ENCODE peak calls at places on chromosomes 4 and X, in five cellular contexts. E is H1, T is A549, P is K562, L is HepG2. M is an unnamed sample.

GRCh38 chr4:74777531-74777930 is 16.8 kb downstream of the BTC start:
- DNase-seq in E (no peak), T (no peak), P (no peak), L (no peak), M (no peak)

GRCh38 chrX:19630228-19630627 is 114.9 kb upstream of the MAP3K15 start:
- DNase-seq in E (no peak), T (no peak), P (no peak), L (no peak), M (no peak)

GRCh38 chr4:15779336-15779735 is 1.2 kb downstream of the CD38 start:
- DNase-seq in E (no peak), T (peak; percentile 75), P (no peak), L (peak; percentile 46), M (peak; percentile 53)

GRCh38 chr4:73021634-73022033 is 47.9 kb downstream of the COX18 start:
- DNase-seq in E (no peak), T (peak; percentile 53), P (peak; percentile 47), L (peak; percentile 24), M (peak; percentile 31)

GRCh38 chrX:131747173-131747572 is 203.3 kb downstream of the OR13H1 start:
- DNase-seq in E (no peak), T (peak; percentile 95), P (no peak), L (no peak), M (peak; percentile 90)

GRCh38 chr4:153655928-153656327 is 28.2 kb upstream of the TLR2 start:
- DNase-seq in E (no peak), T (no peak), P (no peak), L (no peak), M (no peak)

GRCh38 chrX:17725176-17725575 is 12.1 kb upstream of the SCML1 start:
- DNase-seq in E (no peak), T (no peak), P (no peak), L (peak; percentile 51), M (no peak)

GRCh38 chr4:2486981-2487380 is 18.1 kb downstream of the RNF4 start:
- DNase-seq in E (no peak), T (no peak), P (no peak), L (no peak), M (no peak)

GRCh38 chr4:180665481-180665880 is 1577.7 kb upstream of the TENM3 start:
- DNase-seq in E (no peak), T (no peak), P (no peak), L (no peak), M (no peak)

GRCh38 chrX:9902651-9903050 is 64.5 kb upstream of the CLDN34 start:
- DNase-seq in E (no peak), T (no peak), P (no peak), L (no peak), M (peak; percentile 34)

GRCh38 chr4:17232575-17233253 is 279.2 kb downstream of the QDPR start:
- DNase-seq in E (no peak), T (no peak), P (no peak), L (no peak), M (peak; percentile 84)

GRCh38 chr4:1204828-1205591 is 32.6 kb upstream of the SPON2 start:
- DNase-seq in E (no peak), T (no peak), P (no peak), L (peak; percentile 87), M (no peak)

GRCh38 chrX:150486011-150486410 is 82.4 kb upstream of the MTM1 start:
- DNase-seq in E (no peak), T (peak; percentile 62), P (peak; percentile 15), L (peak; percentile 20), M (peak; percentile 59)

GRCh38 chr4:104344342-104344980 is 150.2 kb downstream of the CXXC4 start:
- DNase-seq in E (no peak), T (no peak), P (no peak), L (no peak), M (no peak)

GRCh38 chr4:160353548-160353947 is 1250.7 kb downstream of the RAPGEF2 start:
- DNase-seq in E (no peak), T (no peak), P (no peak), L (no peak), M (no peak)

GRCh38 chr4:173432430-173432829 is 33.5 kb upstream of the SCRG1 start:
- DNase-seq in E (no peak), T (no peak), P (no peak), L (no peak), M (no peak)

GRCh38 chrX:119252716-119253115 is 16.6 kb downstream of the PGRMC1 start:
- DNase-seq in E (no peak), T (no peak), P (no peak), L (no peak), M (no peak)

GRCh38 chr4:53847935-53848334 is 216.5 kb downstream of the CHIC2 start:
- DNase-seq in E (no peak), T (no peak), P (no peak), L (peak; percentile 17), M (no peak)

GRCh38 chrX:8673211-8673610 is 58.7 kb downstream of the ANOS1 start:
- DNase-seq in E (no peak), T (no peak), P (no peak), L (no peak), M (no peak)

GRCh38 chr4:35710343-35710742 is 534.0 kb downstream of the ARAP2 start:
- DNase-seq in E (no peak), T (no peak), P (no peak), L (no peak), M (no peak)

GRCh38 chr4:82172186-82172585 is 201.6 kb downstream of the HNRNPD start:
- DNase-seq in E (no peak), T (no peak), P (no peak), L (no peak), M (no peak)
- TF ChIP-seq MAFK in E (no peak), T (no peak), P (no peak), L (no peak), M (no peak)

GRCh38 chr4:189771696-189772361 is 168.8 kb upstream of the FRG1 start:
- DNase-seq in E (no peak), T (no peak), P (no peak), L (no peak), M (no peak)

GRCh38 chr4:189769131-189769530 is 171.5 kb upstream of the FRG1 start:
- DNase-seq in E (no peak), T (no peak), P (no peak), L (no peak), M (no peak)

DNA sequence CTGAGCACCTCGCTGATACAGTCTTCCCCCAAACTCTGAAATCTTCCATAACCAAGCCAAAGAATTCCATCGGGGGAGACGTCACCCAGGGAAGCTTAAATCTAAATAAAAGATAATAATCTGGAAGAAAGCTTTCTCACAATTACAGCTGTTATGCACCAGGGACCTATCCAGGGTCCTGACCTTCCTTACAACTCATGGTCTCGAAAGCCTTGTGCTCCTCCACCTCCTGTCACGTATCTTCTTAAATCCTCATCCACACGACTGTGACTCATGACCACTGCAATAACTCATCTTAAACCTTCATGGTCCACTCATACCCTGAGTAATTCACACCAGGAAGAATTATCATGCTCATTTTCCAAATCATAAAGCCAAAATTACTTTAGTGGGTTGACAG is 166.8 kb upstream of the FRG1 start:
- DNase-seq in E (no peak), T (peak; percentile 4), P (no peak), L (no peak), M (peak; percentile 13)
- TF ChIP-seq MAFK in E (no peak), T (no peak), P (no peak), L (no peak), M (no peak)

GRCh38 chr4:14458463-14458862 is 543.8 kb upstream of the CPEB2 start:
- DNase-seq in E (no peak), T (no peak), P (no peak), L (no peak), M (no peak)
- TF ChIP-seq MAFK in E (no peak), T (no peak), P (no peak), L (no peak), M (no peak)

GRCh38 chr4:52588771-52589591 is 70.1 kb downstream of the USP46 start:
- DNase-seq in E (no peak), T (no peak), P (no peak), L (no peak), M (peak; percentile 97)
- TF ChIP-seq MAFK in E (no peak), T (no peak), P (no peak), L (no peak), M (no peak)

DNA sequence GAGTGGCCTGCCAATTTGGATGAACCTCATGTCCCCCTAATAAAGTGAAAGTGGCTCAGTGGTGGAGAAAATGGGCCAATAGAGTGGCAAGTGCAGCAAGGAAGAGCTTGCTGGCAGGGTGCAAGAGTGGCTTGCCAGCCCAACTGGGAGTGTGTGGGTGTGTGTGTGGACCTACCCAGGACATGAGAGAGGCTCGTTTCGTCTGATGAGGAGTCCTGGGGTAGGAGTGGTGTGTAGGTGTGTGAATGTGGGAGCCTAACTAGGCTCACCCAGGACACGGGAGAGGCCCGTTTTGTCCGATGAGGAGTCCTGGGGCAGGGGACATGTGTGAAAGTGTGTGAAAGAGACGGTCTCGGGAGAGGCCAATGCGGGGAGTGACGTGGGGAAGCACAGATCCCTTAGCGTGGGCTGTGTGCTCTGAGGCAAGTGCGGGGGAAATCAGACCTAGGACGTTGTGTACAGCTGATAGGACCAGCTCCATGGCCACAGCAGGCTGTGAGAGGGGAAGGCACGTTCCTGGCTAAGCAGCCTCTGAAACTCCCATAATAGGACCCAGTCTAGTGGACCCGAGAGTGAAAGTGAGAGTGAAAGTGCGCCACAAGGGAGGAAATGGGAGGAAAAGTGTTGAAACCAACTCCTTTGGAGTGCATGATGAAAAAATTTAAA is 5.3 kb downstream of the GAGE10 start:
- DNase-seq in E (no peak), T (no peak), P (peak; percentile 19), L (no peak), M (no peak)
- TF ChIP-seq MAFK in E (no peak), T (no peak), P (no peak), L (no peak), M (no peak)

GRCh38 chrX:68658530-68658929 is 11.1 kb downstream of the STARD8 start:
- DNase-seq in E (no peak), T (no peak), P (no peak), L (no peak), M (peak; percentile 43)
- TF ChIP-seq MAFK in E (no peak), T (no peak), P (no peak), L (no peak), M (no peak)

DNA sequence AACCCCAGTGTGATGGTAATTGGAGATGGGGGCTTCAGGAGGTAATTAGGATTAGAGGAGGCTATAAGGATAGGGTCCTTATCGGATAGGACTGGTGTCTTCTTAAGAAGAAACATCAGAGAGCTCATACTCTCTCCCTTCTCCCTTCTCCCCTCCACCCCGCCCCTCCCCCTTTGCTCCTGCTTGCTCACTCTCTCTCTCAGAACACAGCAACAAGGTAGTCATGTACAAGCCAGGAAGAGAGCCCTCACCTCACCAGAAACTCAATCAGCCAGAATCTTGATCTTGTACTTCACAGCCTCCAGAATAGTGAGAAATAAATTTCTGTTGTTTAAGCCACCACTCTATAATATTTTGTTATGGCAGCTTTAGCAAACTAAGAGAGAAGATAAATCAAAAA is 4.5 kb downstream of the DDX60L start:
- DNase-seq in E (no peak), T (peak; percentile 66), P (no peak), L (no peak), M (no peak)
- TF ChIP-seq MAFK in E (no peak), T (no peak), P (no peak), L (no peak), M (no peak)

GRCh38 chrX:41352329-41352801 is 18.4 kb downstream of the DDX3X start:
- DNase-seq in E (no peak), T (no peak), P (no peak), L (no peak), M (no peak)
- TF ChIP-seq MAFK in E (no peak), T (no peak), P (no peak), L (no peak), M (no peak)

GRCh38 chr4:150117094-150117493 is 38.8 kb downstream of the DCLK2 start:
- DNase-seq in E (no peak), T (no peak), P (no peak), L (no peak), M (peak; percentile 33)
- TF ChIP-seq MAFK in E (no peak), T (no peak), P (no peak), L (no peak), M (no peak)

M was measured in IMR-90.